ENCODE peak calls at places on chromosomes 13 and 19, in eight cellular contexts. N, H, B, Q, R, V, F and W are unnamed samples.

GRCh38 chr13:82636119-82636518 is 1246.2 kb downstream of the SLITRK1 start:
- DNase-seq in V (no peak), B (no peak), R (no peak), H (no peak), N (no peak), Q (no peak), F (peak), W (no peak)

GRCh38 chr13:21033224-21033855 is 28.0 kb downstream of the LATS2 start:
- DNase-seq in F (peak), R (no peak), V (no peak), B (no peak), N (no peak), H (no peak), Q (no peak), W (no peak)

GRCh38 chr19:4870025-4870700 is 2.7 kb upstream of the PLIN3 start:
- DNase-seq in Q (no peak), H (peak), N (no peak), R (no peak), F (peak), V (peak), B (peak), W (peak)

GRCh38 chr19:28636706-28637105 is 576.2 kb downstream of the UQCRFS1 start:
- DNase-seq in V (no peak), B (no peak), F (no peak), N (no peak), Q (no peak), R (no peak), H (no peak), W (no peak)

GRCh38 chr13:26219726-26220125 is 2.4 kb downstream of the RNF6 start:
- DNase-seq in Q (no peak), F (peak), H (no peak), N (no peak), V (no peak), R (no peak), B (no peak), W (no peak)

GRCh38 chr13:100428966-100429365 is 159.6 kb downstream of the GGACT start:
- DNase-seq in R (no peak), B (no peak), Q (peak), N (no peak), V (no peak), H (no peak), F (no peak), W (no peak)

GRCh38 chr19:47693489-47693888 is 19.7 kb upstream of the EHD2 start:
- DNase-seq in F (no peak), N (no peak), R (no peak), Q (no peak), B (no peak), H (no peak), V (no peak), W (no peak)

GRCh38 chr19:40921005-40921897 is 39.2 kb upstream of the CYP2A7 start:
- DNase-seq in F (no peak), B (no peak), R (no peak), N (no peak), Q (no peak), V (peak), H (no peak), W (no peak)

GRCh38 chr19:40721140-40721486 is 4.2 kb downstream of the ITPKC start:
- DNase-seq in B (no peak), V (no peak), N (no peak), F (peak), Q (no peak), H (no peak), R (no peak), W (no peak)

GRCh38 chr13:24557121-24557520 is 44.5 kb upstream of the PARP4 start:
- DNase-seq in V (no peak), Q (no peak), N (no peak), F (peak), H (no peak), R (no peak), B (no peak), W (no peak)

GRCh38 chr19:24032651-24033050 is 54.3 kb upstream of the ZNF254 start:
- DNase-seq in V (peak), F (no peak), B (no peak), Q (no peak), R (no peak), N (no peak), H (no peak), W (no peak)

GRCh38 chr13:100298116-100298681 is 209.3 kb downstream of the PCCA start:
- DNase-seq in R (no peak), F (no peak), V (no peak), N (no peak), H (no peak), Q (no peak), B (no peak), W (no peak)

GRCh38 chr13:59229861-59230260 is 933.9 kb downstream of the DIAPH3 start:
- DNase-seq in N (no peak), V (no peak), F (no peak), H (no peak), R (no peak), Q (no peak), B (no peak), W (no peak)

GRCh38 chr19:439167-439900 is 21.5 kb downstream of the SHC2 start:
- DNase-seq in V (no peak), R (no peak), B (no peak), H (no peak), N (no peak), F (no peak), Q (no peak), W (no peak)

GRCh38 chr19:1261863-1262686 is 7.1 kb upstream of the CIRBP start:
- DNase-seq in H (no peak), N (no peak), B (no peak), Q (no peak), R (no peak), V (peak), F (peak), W (no peak)

GRCh38 chr19:17863520-17864182 is 3.9 kb downstream of the RPL18A start:
- DNase-seq in B (no peak), F (no peak), H (no peak), V (no peak), R (no peak), Q (no peak), N (no peak), W (no peak)

GRCh38 chr19:756232-756631 is 5.3 kb downstream of the MISP start:
- DNase-seq in F (peak), Q (no peak), B (no peak), N (no peak), V (peak), H (no peak), R (peak), W (no peak)

GRCh38 chr13:66795636-66796035 is 434.5 kb downstream of the PCDH9 start:
- DNase-seq in F (no peak), R (no peak), V (no peak), H (no peak), N (no peak), Q (peak), B (no peak), W (no peak)

GRCh38 chr19:10503002-10503789 is at the start of gene KEAP1:
- DNase-seq in B (peak), N (no peak), V (peak), R (no peak), Q (peak), H (peak), F (no peak), W (no peak)

GRCh38 chr19:47188507-47189033 is 42.4 kb downstream of the BBC3 start:
- DNase-seq in Q (no peak), V (peak), B (no peak), N (no peak), R (no peak), H (no peak), F (no peak), W (no peak)

GRCh38 chr19:3458229-3458555 is 22.1 kb downstream of the SMIM24 start:
- DNase-seq in H (no peak), V (no peak), B (no peak), F (no peak), R (no peak), Q (no peak), N (no peak), W (no peak)

GRCh38 chr19:1904385-1905070 is 671 bp upstream of the ADAT3 start:
- DNase-seq in B (peak), F (no peak), N (no peak), R (no peak), V (peak), H (no peak), Q (no peak), W (peak)

GRCh38 chr19:41420101-41420880 is 6.9 kb downstream of the B3GNT8 start:
- DNase-seq in F (no peak), Q (no peak), H (no peak), V (no peak), R (no peak), N (no peak), B (peak), W (peak)

GRCh38 chr19:46197314-46198070 is 32.0 kb upstream of the IGFL1 start:
- DNase-seq in N (no peak), B (no peak), V (no peak), H (no peak), R (no peak), F (no peak), Q (no peak), W (no peak)

GRCh38 chr13:21557995-21558394 is 46.0 kb downstream of the MICU2 start:
- DNase-seq in V (peak), F (peak), R (no peak), H (no peak), N (no peak), Q (no peak), B (no peak), W (peak)

GRCh38 chr19:31715249-31715944 is 366.2 kb upstream of the TSHZ3 start:
- DNase-seq in N (no peak), Q (no peak), V (no peak), B (no peak), R (no peak), H (no peak), F (peak), W (no peak)

GRCh38 chr19:29214411-29214810 is 1.5 kb upstream of the UQCRFS1 start:
- DNase-seq in B (no peak), F (no peak), R (no peak), N (no peak), H (no peak), V (no peak), Q (no peak), W (no peak)

GRCh38 chr19:53696951-53697350 is 65.2 kb downstream of the DPRX start:
- DNase-seq in N (no peak), Q (no peak), V (no peak), R (no peak), B (no peak), H (no peak), F (peak), W (no peak)

GRCh38 chr13:45811891-45812583 is 39.5 kb downstream of the SIAH3 start:
- DNase-seq in B (no peak), H (no peak), V (no peak), Q (no peak), F (no peak), R (no peak), N (no peak), W (no peak)

GRCh38 chr13:30802953-30803478 is 67.7 kb downstream of the ALOX5AP start:
- DNase-seq in B (peak), F (peak), Q (peak), R (peak), N (peak), H (peak), V (peak), W (peak)

GRCh38 chr19:5046339-5047039 is 77.6 kb downstream of the KDM4B start:
- DNase-seq in R (no peak), H (no peak), B (no peak), Q (peak), V (peak), N (peak), F (no peak), W (no peak)

GRCh38 chr13:99367106-99367616 is 60.0 kb upstream of the GPR183 start:
- DNase-seq in N (no peak), R (no peak), B (no peak), Q (no peak), F (no peak), H (no peak), V (no peak), W (no peak)

GRCh38 chr19:8397291-8397690 is 7.1 kb downstream of the RAB11B start:
- DNase-seq in Q (no peak), F (no peak), B (no peak), R (no peak), H (no peak), N (no peak), V (no peak), W (no peak)

GRCh38 chr13:84946144-84946543 is 853.1 kb downstream of the SLITRK6 start:
- DNase-seq in Q (no peak), R (no peak), V (no peak), B (no peak), H (no peak), N (no peak), F (no peak), W (no peak)

GRCh38 chr19:8336665-8337064 is 6.4 kb downstream of the KANK3 start:
- DNase-seq in Q (no peak), R (no peak), N (no peak), H (no peak), F (no peak), V (no peak), B (no peak), W (no peak)